ENCODE peak calls at places on chromosomes 16 and 17, in seven cellular contexts. N is stimulated activated CD8-positive, alpha-beta memory T cell treated with anti-CD3 and anti-CD28 coated beads, Interleukin-4, amount 100 ng/mL, for 48 hours; I is AG10803; K is hypothalamus; U is EL; G is amniotic stem cell; P is thoracic aorta. A is an unnamed sample.
A peak's percentile ranks its signal among the peaks of the same experiment; 100 is the strongest.

GRCh38 chr16:58509256-58510096 is 5.8 kb upstream of the SETD6 start:
- DNase-seq in N (peak; percentile 15), K (no peak), G (no peak), U (no peak), I (no peak), P (no peak), A (no peak)

GRCh38 chr16:49580751-49581303 is 207.2 kb downstream of the C16orf78 start:
- DNase-seq in U (no peak), I (no peak), N (no peak), G (no peak), K (no peak), P (no peak), A (no peak)

GRCh38 chr17:62966426-62967110 is 533 bp downstream of the TANC2 start:
- DNase-seq in K (peak; percentile 66), G (no peak), N (peak; percentile 66), U (peak; percentile 26), I (no peak), P (no peak), A (peak; percentile 9)

GRCh38 chr17:47225911-47226688 is 17.0 kb downstream of the MYL4 start:
- DNase-seq in I (peak; percentile 5), K (no peak), U (no peak), P (no peak), G (no peak), N (no peak), A (no peak)

GRCh38 chr17:48717367-48718161 is 4.8 kb downstream of the PRAC1 start:
- DNase-seq in G (no peak), P (no peak), K (no peak), N (no peak), U (no peak), I (no peak), A (no peak)

GRCh38 chr17:32111141-32111771 is 31.0 kb upstream of the RHOT1 start:
- DNase-seq in U (peak; percentile 61), K (peak; percentile 24), I (no peak), N (peak; percentile 49), G (peak; percentile 45), P (peak; percentile 13), A (peak; percentile 44)

GRCh38 chr17:27247071-27247957 is 46.6 kb upstream of the WSB1 start:
- DNase-seq in K (peak; percentile 13), P (no peak), U (peak; percentile 79), G (peak; percentile 37), I (peak; percentile 42), N (no peak), A (no peak)

GRCh38 chr16:89052824-89053724 is 40.6 kb upstream of the ACSF3 start:
- DNase-seq in I (peak; percentile 10), N (no peak), K (peak; percentile 42), U (no peak), P (no peak), G (no peak), A (peak; percentile 78)

GRCh38 chr17:41116292-41116691 is 1.9 kb downstream of the KRTAP4-11 start:
- DNase-seq in G (no peak), K (no peak), I (no peak), U (peak; percentile 66), P (no peak), N (no peak), A (no peak)

GRCh38 chr17:76265624-76266243 is 586 bp downstream of the UBALD2 start:
- DNase-seq in I (peak; percentile 55), U (peak; percentile 56), G (no peak), K (peak; percentile 54), P (no peak), N (peak; percentile 70), A (no peak)

GRCh38 chr17:54948380-54948779 is 20.1 kb downstream of the COX11 start:
- DNase-seq in G (peak; percentile 10), P (no peak), K (no peak), U (peak; percentile 95), N (no peak), I (peak; percentile 76), A (no peak)

GRCh38 chr16:78005881-78006280 is 16.5 kb upstream of the CLEC3A start:
- DNase-seq in G (no peak), U (peak; percentile 1), N (peak; percentile 24), P (no peak), I (no peak), K (no peak), A (no peak)

GRCh38 chr17:81030726-81031570 is 4.0 kb upstream of the BAIAP2 start:
- DNase-seq in U (no peak), G (no peak), I (no peak), P (no peak), K (no peak), N (no peak), A (no peak)

GRCh38 chr16:65410801-65411200 is 288.9 kb upstream of the CDH11 start:
- DNase-seq in K (no peak), I (peak; percentile 12), N (no peak), P (no peak), U (no peak), G (no peak), A (no peak)

GRCh38 chr16:4920826-4921225 is 16.1 kb downstream of the PPL start:
- DNase-seq in P (no peak), I (no peak), K (no peak), N (no peak), G (no peak), U (no peak), A (no peak)

GRCh38 chr17:82128287-82128686 is 30.3 kb upstream of the FASN start:
- DNase-seq in U (no peak), K (no peak), N (no peak), P (no peak), G (no peak), I (no peak), A (no peak)

GRCh38 chr17:79678856-79679255 is 51.9 kb upstream of the ENPP7 start:
- DNase-seq in K (no peak), I (no peak), G (no peak), P (no peak), U (no peak), N (no peak), A (no peak)

GRCh38 chr16:2854700-2855309 is 3.2 kb downstream of the PRSS22 start:
- DNase-seq in U (no peak), P (no peak), I (no peak), G (no peak), K (no peak), N (peak; percentile 66), A (peak; percentile 34)

GRCh38 chr17:73478768-73479424 is 165.3 kb downstream of the SDK2 start:
- DNase-seq in I (no peak), G (no peak), K (no peak), P (no peak), N (no peak), U (no peak), A (no peak)

GRCh38 chr16:813204-813915 is 12.8 kb upstream of the GNG13 start:
- DNase-seq in N (peak; percentile 81), P (no peak), I (peak; percentile 6), K (peak; percentile 72), U (peak; percentile 49), G (peak; percentile 16), A (peak; percentile 19)

GRCh38 chr16:57265850-57266530 is 18.5 kb downstream of the PLLP start:
- DNase-seq in P (no peak), N (no peak), I (peak; percentile 40), G (no peak), U (no peak), K (peak; percentile 66), A (no peak)

GRCh38 chr16:77288222-77288621 is 89.0 kb downstream of the SYCE1L start:
- DNase-seq in U (peak; percentile 81), K (no peak), P (no peak), I (peak; percentile 86), N (no peak), G (no peak), A (no peak)

GRCh38 chr16:80807916-80808315 is 3.5 kb upstream of the CDYL2 start:
- DNase-seq in N (no peak), U (no peak), P (no peak), K (no peak), G (no peak), I (peak; percentile 32), A (no peak)

GRCh38 chr17:43556292-43556691 is 10.2 kb upstream of the ETV4 start:
- DNase-seq in I (peak; percentile 93), N (no peak), K (no peak), P (no peak), G (no peak), U (peak; percentile 80), A (peak; percentile 83)

GRCh38 chr17:34059423-34060220 is 195.5 kb upstream of the CCL2 start:
- DNase-seq in U (no peak), N (no peak), K (no peak), P (no peak), I (no peak), G (no peak), A (no peak)

GRCh38 chr17:15945493-15946209 is 721 bp downstream of the ADORA2B start:
- DNase-seq in P (no peak), I (no peak), U (peak; percentile 37), N (peak; percentile 51), K (no peak), G (no peak), A (no peak)

GRCh38 chr16:84834403-84834772 is 14.6 kb downstream of the CRISPLD2 start:
- DNase-seq in I (peak; percentile 72), U (peak; percentile 80), N (no peak), G (no peak), P (no peak), K (no peak), A (no peak)

GRCh38 chr17:31527606-31528005 is 136.1 kb downstream of the RAB11FIP4 start:
- DNase-seq in N (no peak), U (no peak), G (peak; percentile 54), P (no peak), I (no peak), K (no peak), A (no peak)

GRCh38 chr16:79593754-79594153 is 6.8 kb downstream of the MAF start:
- DNase-seq in P (no peak), G (no peak), K (no peak), U (no peak), I (no peak), N (no peak), A (no peak)

GRCh38 chr17:909642-910323 is 69.8 kb downstream of the NXN start:
- DNase-seq in P (no peak), K (no peak), N (no peak), U (peak; percentile 92), G (no peak), I (peak; percentile 89), A (no peak)

GRCh38 chr17:59853168-59853918 is 39.4 kb downstream of the TUBD1 start:
- DNase-seq in U (peak; percentile 81), N (no peak), K (no peak), I (peak; percentile 92), G (no peak), P (no peak), A (peak; percentile 23)

GRCh38 chr17:6755281-6755680 is 565 bp upstream of the XAF1 start:
- DNase-seq in I (peak; percentile 78), K (no peak), G (peak; percentile 18), U (peak; percentile 52), P (no peak), N (no peak), A (no peak)

GRCh38 chr17:50521517-50521916 is 11.0 kb upstream of the EPN3 start:
- DNase-seq in I (no peak), U (no peak), N (no peak), G (no peak), P (no peak), K (no peak), A (no peak)

GRCh38 chr17:16013943-16014407 is 14.4 kb downstream of the TTC19 start:
- DNase-seq in K (no peak), N (no peak), I (peak; percentile 54), U (peak; percentile 79), G (peak; percentile 28), P (no peak), A (no peak)

GRCh38 chr17:72139213-72139612 is 18.4 kb downstream of the SOX9 start:
- DNase-seq in P (no peak), U (peak; percentile 31), I (no peak), K (no peak), N (no peak), G (no peak), A (no peak)

GRCh38 chr16:56534847-56535383 is 15.1 kb upstream of the BBS2 start:
- DNase-seq in K (no peak), P (no peak), I (no peak), G (no peak), N (no peak), U (no peak), A (no peak)

A was measured in HL-60.